ENCODE peak calls at places on chromosomes 1 and 21, in five cellular contexts. K is HAP-1, A is fibroblast of lung, R is A549, F is heart right ventricle. N is an unnamed sample.

GRCh38 chr1:184818646-184819045 is 64.0 kb upstream of the EDEM3 start:
- DNase-seq in K (no peak), A (no peak), R (no peak), F (no peak), N (no peak)

GRCh38 chr1:62213075-62213914 is 18.6 kb downstream of the L1TD1 start:
- DNase-seq in K (no peak), A (no peak), R (no peak), F (no peak), N (peak)

GRCh38 chr1:110228386-110228785 is 18.3 kb downstream of the KCNC4 start:
- DNase-seq in K (no peak), A (no peak), R (no peak), F (no peak), N (no peak)

GRCh38 chr1:156163712-156164464 is 10.5 kb downstream of the SEMA4A start:
- DNase-seq in K (no peak), A (no peak), R (no peak), F (no peak), N (no peak)

GRCh38 chr1:212396638-212397037 is 18.0 kb downstream of the PACC1 start:
- DNase-seq in K (no peak), A (peak), R (no peak), F (no peak), N (no peak)

GRCh38 chr1:117653732-117654484 is 48.1 kb downstream of the TENT5C start:
- DNase-seq in K (no peak), A (no peak), R (no peak), F (no peak), N (no peak)

GRCh38 chr1:28282426-28283407 is 23.4 kb downstream of the SESN2 start:
- DNase-seq in K (no peak), A (no peak), R (no peak), F (no peak), N (no peak)

GRCh38 chr1:211833174-211833820 is 2.7 kb upstream of the LPGAT1 start:
- DNase-seq in K (no peak), A (no peak), R (no peak), F (no peak), N (no peak)

GRCh38 chr1:177181631-177182291 is 11.0 kb downstream of the BRINP2 start:
- DNase-seq in K (peak), A (peak), R (peak), F (peak), N (peak)

GRCh38 chr1:22472596-22472995 is 20.9 kb downstream of the ZBTB40 start:
- DNase-seq in K (no peak), A (no peak), R (no peak), F (peak), N (no peak)

GRCh38 chr1:169650551-169650950 is 20.6 kb upstream of the SELP start:
- DNase-seq in K (no peak), A (no peak), R (no peak), F (no peak), N (no peak)

GRCh38 chr1:198556969-198557368 is 16.5 kb upstream of the ATP6V1G3 start:
- DNase-seq in K (no peak), A (no peak), R (no peak), F (peak), N (no peak)

GRCh38 chr1:41622859-41623732 is 138.6 kb upstream of the EDN2 start:
- DNase-seq in K (no peak), A (peak), R (no peak), F (no peak), N (peak)

GRCh38 chr1:23438545-23438944 is 14.0 kb upstream of the TCEA3 start:
- DNase-seq in K (no peak), A (no peak), R (no peak), F (no peak), N (no peak)

GRCh38 chr1:219416598-219417238 is 196.2 kb downstream of the ZC3H11B start:
- DNase-seq in K (peak), A (peak), R (peak), F (peak), N (peak)

GRCh38 chr1:222632749-222633148 is 14.9 kb downstream of the MIA3 start:
- DNase-seq in K (no peak), A (no peak), R (no peak), F (no peak), N (no peak)

GRCh38 chr1:48817505-48818114 is 40.9 kb upstream of the BEND5 start:
- DNase-seq in K (peak), A (peak), R (peak), F (peak), N (peak)

GRCh38 chr1:6727535-6727934 is 25.9 kb upstream of the DNAJC11 start:
- DNase-seq in K (peak), A (peak), R (peak), F (peak), N (no peak)

GRCh38 chr1:24621121-24621520 is 22.0 kb upstream of the SRRM1 start:
- DNase-seq in K (no peak), A (no peak), R (no peak), F (no peak), N (no peak)

GRCh38 chr1:207283421-207283820 is 38.1 kb upstream of the CD55 start:
- DNase-seq in K (no peak), A (no peak), R (no peak), F (no peak), N (no peak)

GRCh38 chr1:237124856-237125462 is 83.0 kb downstream of the RYR2 start:
- DNase-seq in K (peak), A (peak), R (peak), F (no peak), N (no peak)

GRCh38 chr1:177959793-177960515 is 9.9 kb downstream of the SEC16B start:
- DNase-seq in K (peak), A (peak), R (peak), F (no peak), N (no peak)

GRCh38 chr1:116820362-116820761 is 66.1 kb downstream of the CD2 start:
- DNase-seq in K (no peak), A (peak), R (peak), F (peak), N (no peak)

GRCh38 chr1:173444757-173445156 is 32.4 kb upstream of the PRDX6 start:
- DNase-seq in K (peak), A (no peak), R (no peak), F (no peak), N (no peak)

GRCh38 chr21:41071410-41071809 is 96.5 kb upstream of the BACE2 start:
- DNase-seq in K (no peak), A (no peak), R (peak), F (no peak), N (no peak)

GRCh38 chr1:190494451-190494850 is 16.8 kb upstream of the BRINP3 start:
- DNase-seq in K (no peak), A (no peak), R (no peak), F (no peak), N (no peak)

GRCh38 chr1:220391426-220391825 is 119.2 kb upstream of the RAB3GAP2 start:
- DNase-seq in K (no peak), A (no peak), R (no peak), F (no peak), N (no peak)

GRCh38 chr1:214525535-214526019 is 25.8 kb downstream of the PTPN14 start:
- DNase-seq in K (no peak), A (peak), R (no peak), F (no peak), N (no peak)

GRCh38 chr1:108209456-108210108 is 9.4 kb upstream of the SLC25A24 start:
- DNase-seq in K (no peak), A (no peak), R (no peak), F (no peak), N (no peak)

GRCh38 chr1:206117151-206117948 is at the start of gene AVPR1B:
- DNase-seq in K (no peak), A (peak), R (peak), F (peak), N (no peak)

GRCh38 chr1:151838491-151839412 is 868 bp downstream of the C2CD4D start:
- DNase-seq in K (no peak), A (no peak), R (no peak), F (no peak), N (no peak)

GRCh38 chr1:4972761-4973320 is 318.4 kb downstream of the AJAP1 start:
- DNase-seq in K (no peak), A (no peak), R (no peak), F (no peak), N (peak)

GRCh38 chr1:117590273-117590925 is 15.4 kb upstream of the TENT5C start:
- DNase-seq in K (no peak), A (no peak), R (no peak), F (no peak), N (no peak)

GRCh38 chr1:116987256-116987555 is 14.4 kb upstream of the CD101 start:
- DNase-seq in K (no peak), A (no peak), R (no peak), F (no peak), N (no peak)

GRCh38 chr1:25117233-25117823 is 115.0 kb downstream of the SYF2 start:
- DNase-seq in K (no peak), A (no peak), R (peak), F (no peak), N (no peak)

GRCh38 chr21:45825209-45825602 is 156.4 kb upstream of the COL6A1 start:
- DNase-seq in K (no peak), A (no peak), R (no peak), F (no peak), N (peak)

GRCh38 chr1:156772728-156773497 is 5.6 kb downstream of the PRCC start:
- DNase-seq in K (no peak), A (no peak), R (no peak), F (peak), N (peak)

GRCh38 chr1:226322986-226323385 is 14.0 kb upstream of the LIN9 start:
- DNase-seq in K (no peak), A (no peak), R (no peak), F (no peak), N (no peak)

GRCh38 chr21:38297193-38297592 is 40.4 kb downstream of the KCNJ15 start:
- DNase-seq in K (no peak), A (peak), R (no peak), F (no peak), N (no peak)

GRCh38 chr1:3141836-3142235 is 72.8 kb downstream of the PRDM16 start:
- DNase-seq in K (no peak), A (no peak), R (no peak), F (no peak), N (no peak)
- H3K4me3 ChIP-seq in K (no peak), A (no peak), R (no peak), F (no peak), N (no peak)

DNA sequence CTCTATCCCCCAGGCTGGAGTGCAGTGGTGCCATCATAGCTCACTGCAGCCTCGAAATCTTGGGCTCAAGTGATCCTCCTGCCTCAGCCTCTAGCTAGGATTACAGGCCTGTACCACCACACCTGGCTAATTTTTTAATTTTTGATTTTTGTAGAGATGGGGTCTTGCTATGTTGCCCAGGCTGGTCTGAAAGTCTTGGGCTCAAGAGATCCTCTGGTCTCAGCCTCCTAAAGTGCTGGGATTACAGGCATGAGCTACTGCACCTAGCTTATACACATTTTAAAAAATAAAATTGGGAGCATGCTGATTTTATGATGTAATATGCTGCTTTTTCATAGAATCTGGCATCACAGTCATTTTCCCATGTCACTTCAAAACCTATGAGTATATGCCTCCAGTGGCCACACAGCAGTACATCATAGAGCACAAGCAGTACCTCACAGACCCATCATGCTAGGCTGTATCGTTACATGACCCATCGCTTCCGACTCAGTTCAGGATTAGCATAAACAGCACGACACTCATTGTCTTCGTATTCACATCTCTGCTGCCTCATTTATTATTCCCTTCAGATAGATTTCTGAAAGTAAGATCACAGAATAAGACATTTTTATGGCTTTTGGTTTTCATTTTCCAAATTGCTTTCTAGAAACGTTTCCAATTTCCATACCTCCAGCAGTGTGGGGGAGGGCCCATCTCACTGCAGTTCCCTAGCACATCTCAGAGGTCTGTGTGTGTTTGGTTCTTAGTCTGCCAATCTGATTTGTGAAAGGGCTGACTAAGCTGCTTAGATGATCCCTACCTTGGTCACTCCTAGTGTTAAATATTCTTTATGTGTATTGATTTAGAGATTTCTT is 36.0 kb upstream of the CCSAP start:
- DNase-seq in K (peak), A (no peak), R (peak), F (no peak), N (no peak)
- H3K4me3 ChIP-seq in K (no peak), A (no peak), R (no peak), F (no peak), N (no peak)

GRCh38 chr1:172382949-172383348 is 37.5 kb upstream of the C1orf105 start:
- DNase-seq in K (no peak), A (no peak), R (no peak), F (no peak), N (no peak)

GRCh38 chr1:172382406-172382805 is 38.1 kb upstream of the C1orf105 start:
- DNase-seq in K (no peak), A (no peak), R (no peak), F (no peak), N (no peak)

GRCh38 chr1:172383541-172383940 is 36.9 kb upstream of the C1orf105 start:
- DNase-seq in K (no peak), A (peak), R (no peak), F (no peak), N (no peak)

GRCh38 chr1:172388490-172388889 is 32.0 kb upstream of the C1orf105 start:
- DNase-seq in K (no peak), A (no peak), R (no peak), F (no peak), N (no peak)

GRCh38 chr1:172386046-172386445 is 34.4 kb upstream of the C1orf105 start:
- DNase-seq in K (no peak), A (no peak), R (no peak), F (no peak), N (no peak)
- H3K4me3 ChIP-seq in K (no peak), A (no peak), R (no peak), F (no peak), N (no peak)

GRCh38 chr1:93607814-93608187 is 73.8 kb downstream of the BCAR3 start:
- DNase-seq in K (no peak), A (no peak), R (no peak), F (no peak), N (no peak)
- H3K4me3 ChIP-seq in K (no peak), A (no peak), R (no peak), F (no peak), N (no peak)

DNA sequence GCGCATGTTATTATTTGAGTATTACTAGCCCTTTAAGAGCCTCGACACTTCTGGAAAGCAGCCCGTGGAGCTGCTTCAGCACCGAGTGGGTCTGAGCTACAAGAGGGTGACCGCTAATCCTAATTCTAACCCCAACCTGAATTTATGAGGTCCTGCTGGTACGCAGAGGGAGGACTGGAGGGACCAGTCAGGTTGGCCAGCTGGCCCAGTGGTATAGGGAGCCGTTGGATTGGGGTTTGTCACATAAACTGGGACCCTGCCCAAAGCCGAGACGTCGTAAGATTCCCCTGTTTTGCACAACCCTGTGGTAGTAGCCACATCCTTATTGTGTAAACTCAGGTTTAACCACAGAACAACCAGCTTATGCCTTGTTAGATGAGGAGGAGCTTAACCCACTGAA is 60.8 kb upstream of the F3 start:
- DNase-seq in K (no peak), A (peak), R (no peak), F (no peak), N (no peak)
- H3K4me3 ChIP-seq in K (no peak), A (no peak), R (no peak), F (no peak), N (no peak)

GRCh38 chr1:66943361-66943969 is 18.7 kb downstream of the MIER1 start:
- DNase-seq in K (no peak), A (peak), R (no peak), F (no peak), N (no peak)
- H3K4me3 ChIP-seq in K (no peak), A (no peak), R (no peak), F (no peak), N (no peak)

GRCh38 chr1:17125756-17126237 is 6.5 kb upstream of the PADI2 start:
- DNase-seq in K (peak), A (peak), R (peak), F (peak), N (peak)
- H3K4me3 ChIP-seq in K (no peak), A (no peak), R (no peak), F (no peak), N (no peak)

DNA sequence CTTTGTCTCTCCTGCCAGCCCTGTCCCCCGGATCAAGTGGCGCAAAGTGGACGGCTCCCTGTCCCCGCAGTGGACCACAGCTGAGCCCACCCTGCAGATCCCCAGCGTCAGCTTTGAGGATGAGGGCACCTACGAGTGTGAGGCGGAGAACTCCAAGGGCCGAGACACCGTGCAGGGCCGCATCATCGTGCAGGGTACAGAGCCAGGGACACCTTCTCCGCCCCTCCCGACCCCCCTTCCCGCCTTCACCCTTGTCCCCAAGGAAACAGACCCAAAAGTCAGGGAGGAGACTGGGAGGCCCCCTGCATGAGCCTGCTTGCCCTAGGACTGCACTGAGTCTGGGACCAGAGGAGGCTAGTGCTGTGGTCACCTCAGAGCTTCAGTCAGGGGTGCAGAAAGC is 18.2 kb downstream of the CNTN2 start:
- DNase-seq in K (no peak), A (no peak), R (no peak), F (no peak), N (peak)
- H3K4me3 ChIP-seq in K (no peak), A (no peak), R (no peak), F (no peak), N (no peak)

GRCh38 chr1:160428655-160429054 is 28.3 kb downstream of the VANGL2 start:
- DNase-seq in K (peak), A (peak), R (peak), F (peak), N (no peak)

GRCh38 chr1:160429125-160429551 is 28.8 kb downstream of the VANGL2 start:
- DNase-seq in K (no peak), A (no peak), R (no peak), F (no peak), N (no peak)

GRCh38 chr1:160432371-160432786 is 32.0 kb downstream of the VANGL2 start:
- DNase-seq in K (no peak), A (no peak), R (no peak), F (no peak), N (no peak)

GRCh38 chr1:160429702-160430535 is 29.6 kb downstream of the VANGL2 start:
- DNase-seq in K (no peak), A (no peak), R (no peak), F (no peak), N (no peak)

GRCh38 chr1:160431571-160431970 is 31.2 kb downstream of the VANGL2 start:
- DNase-seq in K (no peak), A (no peak), R (no peak), F (no peak), N (no peak)
- H3K4me3 ChIP-seq in K (no peak), A (no peak), R (no peak), F (no peak), N (no peak)

GRCh38 chr1:16015491-16015890 is 2.4 kb downstream of the HSPB7 start:
- DNase-seq in K (no peak), A (no peak), R (no peak), F (no peak), N (no peak)
- H3K4me3 ChIP-seq in K (no peak), A (no peak), R (no peak), F (peak), N (peak)

N was measured in sigmoid colon.